ENCODE peak calls at places on chromosomes 11 and 22, in five cellular contexts. W, D, A, C and Y are unnamed samples.

GRCh38 chr11:76615950-76616349 is 54.6 kb downstream of the LRRC32 start:
- DNase-seq in A (no peak), C (no peak), W (peak; percentile 38), D (no peak), Y (no peak)

GRCh38 chr11:108973402-108974119 is 308.7 kb downstream of the DDX10 start:
- DNase-seq in C (no peak), A (no peak), D (peak; percentile 66), W (peak; percentile 81), Y (no peak)

GRCh38 chr11:45248501-45249011 is 37.6 kb downstream of the SYT13 start:
- DNase-seq in D (no peak), W (no peak), A (no peak), C (no peak), Y (no peak)

GRCh38 chr11:131661137-131661536 is 290.7 kb downstream of the NTM start:
- DNase-seq in C (no peak), W (peak; percentile 32), A (no peak), D (no peak), Y (no peak)

GRCh38 chr11:134532176-134532920 is 120.3 kb upstream of the B3GAT1 start:
- DNase-seq in A (no peak), C (no peak), W (no peak), D (no peak), Y (no peak)

GRCh38 chr11:93234602-93235207 is 36.9 kb upstream of the SLC36A4 start:
- DNase-seq in D (peak; percentile 71), C (peak; percentile 42), A (peak; percentile 52), W (peak; percentile 76), Y (peak; percentile 78)

GRCh38 chr22:36086170-36086490 is 57.5 kb upstream of the RBFOX2 start:
- DNase-seq in A (peak; percentile 54), D (peak; percentile 48), C (no peak), W (no peak), Y (no peak)

GRCh38 chr22:40560551-40560950 is 76.0 kb downstream of the MRTFA start:
- DNase-seq in C (no peak), W (peak; percentile 65), D (no peak), A (peak; percentile 73), Y (no peak)

GRCh38 chr11:118996926-118997626 is 862 bp upstream of the CENATAC start:
- DNase-seq in C (peak; percentile 23), A (peak; percentile 56), W (peak; percentile 44), D (peak; percentile 40), Y (peak; percentile 66)

GRCh38 chr11:6326980-6327379 is 6.7 kb upstream of the CAVIN3 start:
- DNase-seq in D (no peak), A (no peak), C (no peak), W (no peak), Y (no peak)

GRCh38 chr11:115696472-115697011 is 192.3 kb upstream of the CADM1 start:
- DNase-seq in W (no peak), C (no peak), D (no peak), A (no peak), Y (no peak)

GRCh38 chr11:115698243-115698642 is 194.0 kb upstream of the CADM1 start:
- DNase-seq in A (no peak), W (no peak), D (no peak), C (no peak), Y (no peak)

GRCh38 chr11:115699733-115700132 is 195.5 kb upstream of the CADM1 start:
- DNase-seq in D (no peak), A (no peak), W (peak; percentile 80), C (no peak), Y (no peak)

GRCh38 chr11:115699326-115699725 is 195.1 kb upstream of the CADM1 start:
- DNase-seq in D (no peak), C (no peak), A (no peak), W (no peak), Y (no peak)

GRCh38 chr11:115701284-115701875 is 197.2 kb upstream of the CADM1 start:
- DNase-seq in A (no peak), D (no peak), W (no peak), C (no peak), Y (no peak)
- TF ChIP-seq RCOR1 in A (no peak), D (no peak), W (no peak), C (no peak), Y (no peak)

GRCh38 chr22:44955102-44955501 is 54.7 kb downstream of the PHF21B start:
- DNase-seq in C (peak; percentile 51), D (no peak), W (no peak), A (no peak), Y (no peak)

GRCh38 chr22:44952863-44953790 is 56.7 kb downstream of the PHF21B start:
- DNase-seq in C (no peak), W (no peak), D (no peak), A (no peak), Y (no peak)

GRCh38 chr22:44957267-44957905 is 52.4 kb downstream of the PHF21B start:
- DNase-seq in D (no peak), A (no peak), C (no peak), W (peak; percentile 6), Y (no peak)

GRCh38 chr22:44954113-44954512 is 55.7 kb downstream of the PHF21B start:
- DNase-seq in A (no peak), W (no peak), D (no peak), C (no peak), Y (no peak)

DNA sequence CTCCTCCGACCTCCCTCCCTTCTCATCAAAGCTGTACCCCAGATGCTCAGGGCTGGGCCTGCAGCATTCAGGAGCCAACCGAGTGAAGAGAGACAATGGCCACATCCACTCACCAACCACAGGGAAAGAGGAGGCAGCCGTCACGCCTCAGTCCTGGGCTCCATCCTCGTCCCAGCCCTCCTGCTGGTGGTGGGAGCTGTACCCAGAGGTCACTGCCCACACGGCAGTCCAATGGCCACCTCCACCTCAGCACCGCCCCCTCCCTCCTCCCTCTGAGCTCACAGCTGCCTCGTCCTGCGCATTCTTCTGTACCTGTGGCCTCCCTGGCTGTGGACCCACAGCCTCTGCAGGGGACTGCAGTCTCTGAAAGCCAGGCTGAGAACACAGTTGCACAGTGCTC is 53.0 kb downstream of the PHF21B start:
- DNase-seq in D (no peak), A (no peak), C (no peak), W (no peak), Y (no peak)
- TF ChIP-seq SMC3 in D (no peak), A (no peak), C (no peak), W (no peak), Y (no peak)

GRCh38 chr22:18973264-18974031 is 37.4 kb upstream of the PRODH start:
- DNase-seq in D (no peak), C (no peak), W (no peak), A (peak; percentile 14), Y (no peak)

GRCh38 chr22:18971321-18971751 is 35.2 kb upstream of the PRODH start:
- DNase-seq in A (no peak), C (no peak), D (no peak), W (no peak), Y (no peak)

GRCh38 chr22:18970948-18971315 is 34.8 kb upstream of the PRODH start:
- DNase-seq in C (no peak), W (no peak), D (no peak), A (no peak), Y (peak; percentile 65)

GRCh38 chr22:18968011-18968749 is 32.1 kb upstream of the PRODH start:
- DNase-seq in C (no peak), A (peak; percentile 94), W (peak; percentile 15), D (no peak), Y (no peak)

GRCh38 chr22:18970180-18970947 is 34.3 kb upstream of the PRODH start:
- DNase-seq in W (no peak), C (no peak), D (peak; percentile 34), A (peak; percentile 92), Y (peak; percentile 85)
- TF ChIP-seq RCOR1 in W (no peak), C (no peak), D (no peak), A (no peak), Y (no peak)

GRCh38 chr22:46062971-46063631 is 86.1 kb upstream of the WNT7B start:
- DNase-seq in A (no peak), W (no peak), C (no peak), D (no peak), Y (peak; percentile 64)
- TF ChIP-seq SMC3 in A (no peak), W (no peak), C (no peak), D (no peak), Y (no peak)

GRCh38 chr11:57597461-57597892 is at the start of gene SERPING1:
- DNase-seq in A (no peak), D (no peak), C (no peak), W (no peak), Y (no peak)

GRCh38 chr11:57596266-57596885 is 1.1 kb upstream of the SERPING1 start:
- DNase-seq in C (no peak), A (no peak), W (no peak), D (no peak), Y (no peak)

GRCh38 chr11:57597971-57598830 is 716 bp downstream of the SERPING1 start:
- DNase-seq in D (no peak), C (no peak), A (peak; percentile 77), W (peak; percentile 24), Y (peak; percentile 90)

GRCh38 chr11:57599381-57599780 is 1.9 kb downstream of the SERPING1 start:
- DNase-seq in D (no peak), C (no peak), W (no peak), A (no peak), Y (no peak)

DNA sequence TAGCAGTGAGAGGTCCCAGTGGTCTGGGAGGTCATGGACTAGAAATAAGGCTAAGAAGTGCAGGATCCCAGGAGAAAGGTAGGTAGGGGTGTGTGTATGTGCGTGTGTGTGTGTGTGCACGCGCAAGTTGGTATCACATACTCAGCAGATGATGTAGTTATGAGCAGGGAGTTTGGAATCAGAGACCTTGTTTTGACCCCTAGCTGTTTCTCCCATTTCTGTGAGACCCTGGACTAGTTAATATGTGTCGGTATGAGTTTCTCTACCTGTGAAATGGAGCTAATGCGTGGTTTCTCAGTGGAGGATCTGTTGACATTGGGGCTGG is 1.3 kb downstream of the SERPING1 start:
- DNase-seq in W (peak; percentile 53), A (no peak), D (no peak), C (no peak), Y (no peak)
- TF ChIP-seq RCOR1 in W (no peak), A (no peak), D (no peak), C (no peak), Y (no peak)

DNA sequence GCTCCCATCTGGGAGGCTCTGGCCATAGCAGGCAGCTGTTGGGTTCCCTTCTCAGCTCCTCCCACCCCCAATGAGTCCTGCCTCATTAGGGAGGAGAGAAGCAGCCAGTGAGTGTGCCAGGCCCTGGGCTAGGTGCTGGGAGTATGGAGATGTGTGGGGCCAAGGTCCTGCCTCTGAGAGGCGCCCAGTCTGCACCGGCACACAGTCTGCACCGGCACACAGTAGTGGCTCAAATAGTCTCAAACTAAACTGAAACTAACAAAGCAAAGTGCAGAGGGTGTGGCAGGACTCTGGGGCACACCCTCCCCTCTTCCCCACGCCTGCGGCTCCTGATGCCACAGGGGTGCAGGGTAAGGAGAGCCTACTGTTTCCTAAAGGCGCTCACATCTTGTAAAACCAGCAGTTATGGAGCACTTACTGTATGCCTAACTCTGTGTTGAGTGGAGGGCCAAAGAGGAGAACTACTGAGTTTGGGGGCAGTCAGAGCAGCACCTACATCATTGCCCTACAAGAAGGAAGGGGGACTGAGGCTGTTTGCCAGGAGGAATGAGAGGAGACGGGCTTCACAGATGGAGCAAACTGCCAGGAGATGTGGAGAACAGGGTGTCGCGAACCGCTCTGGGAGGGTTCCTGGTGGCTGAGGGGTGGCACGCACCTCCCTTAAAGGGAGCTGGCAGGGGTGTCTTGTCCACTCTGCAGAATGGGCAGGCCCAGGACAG is 959 bp upstream of the SH3BP1 start:
- DNase-seq in D (no peak), C (no peak), W (no peak), A (no peak), Y (no peak)
- TF ChIP-seq SMC3 in D (no peak), C (no peak), W (no peak), A (no peak), Y (no peak)

GRCh38 chr11:89416961-89417360 is 74.2 kb downstream of the NOX4 start:
- DNase-seq in D (no peak), W (no peak), A (no peak), C (no peak), Y (no peak)

GRCh38 chr11:89421718-89422117 is 69.5 kb downstream of the NOX4 start:
- DNase-seq in C (no peak), A (no peak), W (no peak), D (no peak), Y (no peak)

GRCh38 chr11:89420981-89421380 is 70.2 kb downstream of the NOX4 start:
- DNase-seq in C (no peak), W (no peak), A (no peak), D (no peak), Y (no peak)
- TF ChIP-seq RCOR1 in C (no peak), W (no peak), A (no peak), D (no peak), Y (no peak)